ENCODE peak calls at places on chromosomes 1 and 21, in ten cellular contexts. One of them, this sample, is unnamed.
A peak's percentile ranks its signal among the peaks of the same experiment; 100 is the strongest.

GRCh38 chr1:181104790-181105133 is 16.3 kb downstream of the IER5 start:
- DNase-seq in HCT116: no peak
- DNase-seq in sigmoid colon: peak; percentile 79
- DNase-seq in GM12864: no peak
- DNase-seq in dorsolateral prefrontal cortex: peak; percentile 45
- DNase-seq in activated CD8-positive, alpha-beta T cell treated with anti-CD3 and anti-CD28 coated beads for 36 hours: peak; percentile 61
- DNase-seq in body of pancreas: peak; percentile 30
- DNase-seq in breast epithelium: no peak
- DNase-seq in upper lobe of right lung: peak; percentile 79
- DNase-seq in heart right ventricle: no peak
- DNase-seq in this sample: no peak

GRCh38 chr1:229537894-229538293 is 20.6 kb downstream of the ABCB10 start:
- DNase-seq in HCT116: no peak
- DNase-seq in sigmoid colon: no peak
- DNase-seq in GM12864: no peak
- DNase-seq in dorsolateral prefrontal cortex: no peak
- DNase-seq in activated CD8-positive, alpha-beta T cell treated with anti-CD3 and anti-CD28 coated beads for 36 hours: no peak
- DNase-seq in body of pancreas: no peak
- DNase-seq in breast epithelium: no peak
- DNase-seq in upper lobe of right lung: no peak
- DNase-seq in heart right ventricle: no peak
- DNase-seq in this sample: no peak

GRCh38 chr1:166814611-166815010 is 24.7 kb upstream of the POGK start:
- DNase-seq in HCT116: no peak
- DNase-seq in sigmoid colon: no peak
- DNase-seq in GM12864: no peak
- DNase-seq in dorsolateral prefrontal cortex: no peak
- DNase-seq in activated CD8-positive, alpha-beta T cell treated with anti-CD3 and anti-CD28 coated beads for 36 hours: no peak
- DNase-seq in body of pancreas: peak; percentile 35
- DNase-seq in breast epithelium: no peak
- DNase-seq in upper lobe of right lung: no peak
- DNase-seq in heart right ventricle: no peak
- DNase-seq in this sample: no peak

GRCh38 chr1:154998818-154999650 is 3.6 kb upstream of the ZBTB7B start:
- DNase-seq in HCT116: peak; percentile 79
- DNase-seq in sigmoid colon: peak; percentile 87
- DNase-seq in GM12864: no peak
- DNase-seq in dorsolateral prefrontal cortex: peak; percentile 78
- DNase-seq in activated CD8-positive, alpha-beta T cell treated with anti-CD3 and anti-CD28 coated beads for 36 hours: peak; percentile 91
- DNase-seq in body of pancreas: peak; percentile 58
- DNase-seq in breast epithelium: no peak
- DNase-seq in upper lobe of right lung: peak; percentile 86
- DNase-seq in heart right ventricle: peak; percentile 77
- DNase-seq in this sample: no peak

GRCh38 chr1:1440941-1441888 is 5.7 kb downstream of the VWA1 start:
- DNase-seq in HCT116: no peak
- DNase-seq in sigmoid colon: no peak
- DNase-seq in GM12864: no peak
- DNase-seq in dorsolateral prefrontal cortex: no peak
- DNase-seq in activated CD8-positive, alpha-beta T cell treated with anti-CD3 and anti-CD28 coated beads for 36 hours: peak; percentile 65
- DNase-seq in body of pancreas: peak; percentile 62
- DNase-seq in breast epithelium: peak; percentile 63
- DNase-seq in upper lobe of right lung: peak; percentile 80
- DNase-seq in heart right ventricle: peak; percentile 72
- DNase-seq in this sample: no peak

GRCh38 chr1:107357381-107357780 is 216.5 kb downstream of the NTNG1 start:
- DNase-seq in HCT116: no peak
- DNase-seq in sigmoid colon: no peak
- DNase-seq in GM12864: no peak
- DNase-seq in dorsolateral prefrontal cortex: no peak
- DNase-seq in activated CD8-positive, alpha-beta T cell treated with anti-CD3 and anti-CD28 coated beads for 36 hours: no peak
- DNase-seq in body of pancreas: no peak
- DNase-seq in breast epithelium: no peak
- DNase-seq in upper lobe of right lung: no peak
- DNase-seq in heart right ventricle: no peak
- DNase-seq in this sample: no peak

GRCh38 chr1:10795305-10796021 is 983 bp downstream of the CASZ1 start:
- DNase-seq in HCT116: no peak
- DNase-seq in sigmoid colon: peak; percentile 71
- DNase-seq in GM12864: no peak
- DNase-seq in dorsolateral prefrontal cortex: no peak
- DNase-seq in activated CD8-positive, alpha-beta T cell treated with anti-CD3 and anti-CD28 coated beads for 36 hours: no peak
- DNase-seq in body of pancreas: no peak
- DNase-seq in breast epithelium: no peak
- DNase-seq in upper lobe of right lung: peak; percentile 80
- DNase-seq in heart right ventricle: no peak
- DNase-seq in this sample: no peak

GRCh38 chr21:14382486-14382834 is 486 bp downstream of the HSPA13 start:
- DNase-seq in HCT116: no peak
- DNase-seq in sigmoid colon: no peak
- DNase-seq in GM12864: peak; percentile 2
- DNase-seq in dorsolateral prefrontal cortex: peak; percentile 18
- DNase-seq in activated CD8-positive, alpha-beta T cell treated with anti-CD3 and anti-CD28 coated beads for 36 hours: peak; percentile 58
- DNase-seq in body of pancreas: peak; percentile 21
- DNase-seq in breast epithelium: no peak
- DNase-seq in upper lobe of right lung: no peak
- DNase-seq in heart right ventricle: no peak
- DNase-seq in this sample: no peak

GRCh38 chr1:33358114-33358770 is 37.3 kb upstream of the A3GALT2 start:
- DNase-seq in HCT116: no peak
- DNase-seq in sigmoid colon: no peak
- DNase-seq in GM12864: no peak
- DNase-seq in dorsolateral prefrontal cortex: no peak
- DNase-seq in activated CD8-positive, alpha-beta T cell treated with anti-CD3 and anti-CD28 coated beads for 36 hours: no peak
- DNase-seq in body of pancreas: no peak
- DNase-seq in breast epithelium: no peak
- DNase-seq in upper lobe of right lung: no peak
- DNase-seq in heart right ventricle: no peak
- DNase-seq in this sample: no peak

GRCh38 chr1:202848191-202848542 is 37.4 kb downstream of the PCAT6 start:
- DNase-seq in HCT116: no peak
- DNase-seq in sigmoid colon: no peak
- DNase-seq in GM12864: peak; percentile 37
- DNase-seq in dorsolateral prefrontal cortex: no peak
- DNase-seq in activated CD8-positive, alpha-beta T cell treated with anti-CD3 and anti-CD28 coated beads for 36 hours: peak; percentile 31
- DNase-seq in body of pancreas: no peak
- DNase-seq in breast epithelium: no peak
- DNase-seq in upper lobe of right lung: no peak
- DNase-seq in heart right ventricle: no peak
- DNase-seq in this sample: no peak
- TF ChIP-seq CTCF in HCT116: no peak
- TF ChIP-seq CTCF in sigmoid colon: no peak
- TF ChIP-seq CTCF in GM12864: no peak
- TF ChIP-seq CTCF in dorsolateral prefrontal cortex: no peak
- TF ChIP-seq CTCF in activated CD8-positive, alpha-beta T cell treated with anti-CD3 and anti-CD28 coated beads for 36 hours: no peak
- TF ChIP-seq CTCF in body of pancreas: no peak
- TF ChIP-seq CTCF in breast epithelium: no peak
- TF ChIP-seq CTCF in upper lobe of right lung: no peak
- TF ChIP-seq CTCF in heart right ventricle: no peak
- TF ChIP-seq CTCF in this sample: no peak

GRCh38 chr1:200909757-200910239 is 15.1 kb downstream of the INAVA start:
- DNase-seq in HCT116: no peak
- DNase-seq in sigmoid colon: no peak
- DNase-seq in GM12864: no peak
- DNase-seq in dorsolateral prefrontal cortex: no peak
- DNase-seq in activated CD8-positive, alpha-beta T cell treated with anti-CD3 and anti-CD28 coated beads for 36 hours: no peak
- DNase-seq in body of pancreas: no peak
- DNase-seq in breast epithelium: no peak
- DNase-seq in upper lobe of right lung: no peak
- DNase-seq in heart right ventricle: no peak
- DNase-seq in this sample: no peak

GRCh38 chr1:200909071-200909470 is 14.4 kb downstream of the INAVA start:
- DNase-seq in HCT116: no peak
- DNase-seq in sigmoid colon: peak; percentile 59
- DNase-seq in GM12864: no peak
- DNase-seq in dorsolateral prefrontal cortex: no peak
- DNase-seq in activated CD8-positive, alpha-beta T cell treated with anti-CD3 and anti-CD28 coated beads for 36 hours: no peak
- DNase-seq in body of pancreas: no peak
- DNase-seq in breast epithelium: no peak
- DNase-seq in upper lobe of right lung: no peak
- DNase-seq in heart right ventricle: no peak
- DNase-seq in this sample: no peak

GRCh38 chr1:200906491-200906890 is 11.8 kb downstream of the INAVA start:
- DNase-seq in HCT116: no peak
- DNase-seq in sigmoid colon: no peak
- DNase-seq in GM12864: no peak
- DNase-seq in dorsolateral prefrontal cortex: no peak
- DNase-seq in activated CD8-positive, alpha-beta T cell treated with anti-CD3 and anti-CD28 coated beads for 36 hours: no peak
- DNase-seq in body of pancreas: no peak
- DNase-seq in breast epithelium: no peak
- DNase-seq in upper lobe of right lung: no peak
- DNase-seq in heart right ventricle: no peak
- DNase-seq in this sample: no peak

GRCh38 chr1:200907611-200908097 is 13.0 kb downstream of the INAVA start:
- DNase-seq in HCT116: no peak
- DNase-seq in sigmoid colon: peak; percentile 32
- DNase-seq in GM12864: peak; percentile 30
- DNase-seq in dorsolateral prefrontal cortex: no peak
- DNase-seq in activated CD8-positive, alpha-beta T cell treated with anti-CD3 and anti-CD28 coated beads for 36 hours: no peak
- DNase-seq in body of pancreas: no peak
- DNase-seq in breast epithelium: no peak
- DNase-seq in upper lobe of right lung: no peak
- DNase-seq in heart right ventricle: no peak
- DNase-seq in this sample: no peak

DNA sequence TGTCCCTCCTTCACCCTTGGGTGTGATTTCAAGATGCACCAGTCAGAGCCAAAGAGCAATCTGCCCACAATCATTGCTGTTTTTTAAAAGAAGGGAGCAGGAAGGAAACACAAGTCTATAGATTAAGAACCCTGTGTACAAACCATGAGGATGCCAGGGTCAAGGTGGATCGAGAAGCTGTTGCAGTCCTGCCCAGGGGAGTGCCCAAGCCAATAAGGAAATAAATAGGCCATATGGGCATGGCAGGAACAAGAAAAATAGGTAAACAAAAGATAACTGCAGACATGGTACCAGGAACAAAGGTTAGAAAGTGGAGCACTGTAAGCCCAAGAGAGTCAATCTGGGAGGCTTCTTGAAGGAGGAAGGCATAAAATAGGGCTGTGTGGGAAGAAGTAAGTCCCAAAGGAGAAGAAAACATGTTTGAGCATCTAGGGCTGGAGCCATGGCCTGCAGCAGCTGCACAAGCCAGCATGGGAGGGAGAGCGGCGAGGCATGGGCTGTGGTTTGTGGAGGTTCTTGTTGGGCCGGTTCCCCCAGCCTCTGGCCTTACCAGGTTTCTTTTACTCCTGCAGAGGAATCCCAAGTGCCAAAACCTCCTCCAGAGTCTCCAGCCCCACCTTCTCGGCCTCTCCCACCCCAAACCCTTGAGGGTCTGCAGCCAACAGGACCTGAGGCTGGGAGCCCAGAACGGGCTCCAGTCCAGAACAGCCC is 13.6 kb downstream of the INAVA start:
- DNase-seq in HCT116: no peak
- DNase-seq in sigmoid colon: peak; percentile 27
- DNase-seq in GM12864: no peak
- DNase-seq in dorsolateral prefrontal cortex: no peak
- DNase-seq in activated CD8-positive, alpha-beta T cell treated with anti-CD3 and anti-CD28 coated beads for 36 hours: no peak
- DNase-seq in body of pancreas: no peak
- DNase-seq in breast epithelium: peak; percentile 67
- DNase-seq in upper lobe of right lung: no peak
- DNase-seq in heart right ventricle: no peak
- DNase-seq in this sample: no peak
- TF ChIP-seq CTCF in HCT116: no peak
- TF ChIP-seq CTCF in sigmoid colon: no peak
- TF ChIP-seq CTCF in GM12864: no peak
- TF ChIP-seq CTCF in dorsolateral prefrontal cortex: no peak
- TF ChIP-seq CTCF in activated CD8-positive, alpha-beta T cell treated with anti-CD3 and anti-CD28 coated beads for 36 hours: no peak
- TF ChIP-seq CTCF in body of pancreas: no peak
- TF ChIP-seq CTCF in breast epithelium: no peak
- TF ChIP-seq CTCF in upper lobe of right lung: no peak
- TF ChIP-seq CTCF in heart right ventricle: no peak
- TF ChIP-seq CTCF in this sample: no peak

DNA sequence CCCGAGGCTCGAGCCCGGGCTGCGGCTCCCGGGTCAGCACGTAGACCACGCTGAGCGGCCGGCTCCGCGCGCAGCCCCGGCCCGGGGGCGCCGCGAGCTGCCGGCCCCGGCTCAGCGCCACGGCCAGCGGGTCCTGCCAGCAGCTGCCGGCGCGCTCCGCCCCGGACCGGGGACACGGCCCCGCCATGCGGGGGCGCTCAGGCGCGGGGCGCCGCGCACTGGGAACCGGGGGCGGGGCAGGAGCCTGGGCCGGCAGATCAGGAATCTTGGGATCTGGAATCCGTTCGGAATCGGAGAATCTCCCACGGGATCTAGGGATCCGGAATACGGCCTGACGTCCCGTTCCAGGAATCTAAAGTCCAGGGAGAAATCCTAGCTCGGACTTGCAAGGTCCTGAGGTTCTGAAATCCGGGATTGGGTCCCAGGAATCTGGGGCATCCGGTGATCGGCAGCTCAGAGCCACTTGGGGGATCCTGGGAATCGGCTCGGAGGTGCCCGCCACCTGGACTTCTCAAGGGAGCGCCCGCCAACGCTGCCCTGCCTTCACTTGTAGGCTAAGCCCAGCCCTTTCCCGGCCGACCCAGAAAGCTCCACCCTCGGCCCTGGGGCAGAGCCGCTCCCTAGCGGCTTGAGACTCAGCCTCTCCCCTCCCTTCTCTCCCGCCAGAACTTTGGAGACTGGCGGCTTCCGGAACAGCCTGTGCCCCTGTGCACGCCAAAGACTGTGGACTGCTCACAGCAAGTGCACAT is at the start of gene MAP3K6:
- DNase-seq in HCT116: peak; percentile 43
- DNase-seq in sigmoid colon: peak; percentile 96
- DNase-seq in GM12864: no peak
- DNase-seq in dorsolateral prefrontal cortex: peak; percentile 75
- DNase-seq in activated CD8-positive, alpha-beta T cell treated with anti-CD3 and anti-CD28 coated beads for 36 hours: peak; percentile 59
- DNase-seq in body of pancreas: peak; percentile 91
- DNase-seq in breast epithelium: peak; percentile 92
- DNase-seq in upper lobe of right lung: peak; percentile 96
- DNase-seq in heart right ventricle: peak; percentile 90
- DNase-seq in this sample: peak; percentile 63
- TF ChIP-seq CTCF in HCT116: peak; percentile 36
- TF ChIP-seq CTCF in sigmoid colon: peak; percentile 28
- TF ChIP-seq CTCF in GM12864: peak; percentile 51
- TF ChIP-seq CTCF in dorsolateral prefrontal cortex: no peak
- TF ChIP-seq CTCF in activated CD8-positive, alpha-beta T cell treated with anti-CD3 and anti-CD28 coated beads for 36 hours: peak; percentile 24
- TF ChIP-seq CTCF in body of pancreas: no peak
- TF ChIP-seq CTCF in breast epithelium: no peak
- TF ChIP-seq CTCF in upper lobe of right lung: peak; percentile 36
- TF ChIP-seq CTCF in heart right ventricle: peak; percentile 37
- TF ChIP-seq CTCF in this sample: no peak

GRCh38 chr1:105686874-105687690 is 1369.4 kb upstream of the PRMT6 start:
- DNase-seq in HCT116: no peak
- DNase-seq in sigmoid colon: peak; percentile 57
- DNase-seq in GM12864: no peak
- DNase-seq in dorsolateral prefrontal cortex: no peak
- DNase-seq in activated CD8-positive, alpha-beta T cell treated with anti-CD3 and anti-CD28 coated beads for 36 hours: no peak
- DNase-seq in body of pancreas: no peak
- DNase-seq in breast epithelium: no peak
- DNase-seq in upper lobe of right lung: no peak
- DNase-seq in heart right ventricle: no peak
- DNase-seq in this sample: no peak

GRCh38 chr1:105686026-105686425 is 1370.4 kb upstream of the PRMT6 start:
- DNase-seq in HCT116: no peak
- DNase-seq in sigmoid colon: no peak
- DNase-seq in GM12864: no peak
- DNase-seq in dorsolateral prefrontal cortex: no peak
- DNase-seq in activated CD8-positive, alpha-beta T cell treated with anti-CD3 and anti-CD28 coated beads for 36 hours: no peak
- DNase-seq in body of pancreas: no peak
- DNase-seq in breast epithelium: no peak
- DNase-seq in upper lobe of right lung: no peak
- DNase-seq in heart right ventricle: no peak
- DNase-seq in this sample: no peak
- TF ChIP-seq CTCF in HCT116: no peak
- TF ChIP-seq CTCF in sigmoid colon: no peak
- TF ChIP-seq CTCF in GM12864: no peak
- TF ChIP-seq CTCF in dorsolateral prefrontal cortex: no peak
- TF ChIP-seq CTCF in activated CD8-positive, alpha-beta T cell treated with anti-CD3 and anti-CD28 coated beads for 36 hours: no peak
- TF ChIP-seq CTCF in body of pancreas: no peak
- TF ChIP-seq CTCF in breast epithelium: no peak
- TF ChIP-seq CTCF in upper lobe of right lung: no peak
- TF ChIP-seq CTCF in heart right ventricle: no peak
- TF ChIP-seq CTCF in this sample: no peak